ENCODE peak calls at places on chromosomes 5 and 9, in four cellular contexts. L is right atrium auricular region, M is adrenal gland, C is hepatocyte. D is an unnamed sample.
A peak's percentile ranks its signal among the peaks of the same experiment; 100 is the strongest.

GRCh38 chr5:125696762-125697161 is 726.4 kb upstream of the GRAMD2B start:
- DNase-seq in L (no peak), M (no peak), C (peak; percentile 19), D (peak; percentile 83)

GRCh38 chr9:105114956-105115728 is 129.3 kb upstream of the SLC44A1 start:
- DNase-seq in L (peak; percentile 66), M (peak; percentile 47), C (no peak), D (peak; percentile 31)

GRCh38 chr9:133950206-133950915 is 41.8 kb downstream of the VAV2 start:
- DNase-seq in L (no peak), M (no peak), C (no peak), D (peak; percentile 81)

GRCh38 chr5:61293051-61293450 is 39.0 kb upstream of the ZSWIM6 start:
- DNase-seq in L (no peak), M (no peak), C (no peak), D (no peak)

GRCh38 chr9:4678679-4679267 is 596 bp upstream of the CDC37L1 start:
- DNase-seq in L (no peak), M (no peak), C (peak; percentile 30), D (peak; percentile 45)

GRCh38 chr9:4837768-4838546 is 45.2 kb downstream of the RCL1 start:
- DNase-seq in L (no peak), M (no peak), C (no peak), D (peak; percentile 48)

GRCh38 chr9:97553841-97554240 is 52.4 kb downstream of the TMOD1 start:
- DNase-seq in L (no peak), M (no peak), C (no peak), D (no peak)

GRCh38 chr5:55172937-55173695 is at the start of gene CDC20B:
- DNase-seq in L (no peak), M (peak; percentile 43), C (peak; percentile 93), D (peak; percentile 75)

GRCh38 chr9:120904061-120904998 is 22.3 kb downstream of the TRAF1 start:
- DNase-seq in L (no peak), M (no peak), C (no peak), D (no peak)

GRCh38 chr5:129903466-129904101 is 681 bp upstream of the CHSY3 start:
- DNase-seq in L (no peak), M (no peak), C (no peak), D (no peak)

GRCh38 chr9:137025120-137025966 is 2.7 kb downstream of the ABCA2 start:
- DNase-seq in L (no peak), M (no peak), C (no peak), D (peak; percentile 66)

DNA sequence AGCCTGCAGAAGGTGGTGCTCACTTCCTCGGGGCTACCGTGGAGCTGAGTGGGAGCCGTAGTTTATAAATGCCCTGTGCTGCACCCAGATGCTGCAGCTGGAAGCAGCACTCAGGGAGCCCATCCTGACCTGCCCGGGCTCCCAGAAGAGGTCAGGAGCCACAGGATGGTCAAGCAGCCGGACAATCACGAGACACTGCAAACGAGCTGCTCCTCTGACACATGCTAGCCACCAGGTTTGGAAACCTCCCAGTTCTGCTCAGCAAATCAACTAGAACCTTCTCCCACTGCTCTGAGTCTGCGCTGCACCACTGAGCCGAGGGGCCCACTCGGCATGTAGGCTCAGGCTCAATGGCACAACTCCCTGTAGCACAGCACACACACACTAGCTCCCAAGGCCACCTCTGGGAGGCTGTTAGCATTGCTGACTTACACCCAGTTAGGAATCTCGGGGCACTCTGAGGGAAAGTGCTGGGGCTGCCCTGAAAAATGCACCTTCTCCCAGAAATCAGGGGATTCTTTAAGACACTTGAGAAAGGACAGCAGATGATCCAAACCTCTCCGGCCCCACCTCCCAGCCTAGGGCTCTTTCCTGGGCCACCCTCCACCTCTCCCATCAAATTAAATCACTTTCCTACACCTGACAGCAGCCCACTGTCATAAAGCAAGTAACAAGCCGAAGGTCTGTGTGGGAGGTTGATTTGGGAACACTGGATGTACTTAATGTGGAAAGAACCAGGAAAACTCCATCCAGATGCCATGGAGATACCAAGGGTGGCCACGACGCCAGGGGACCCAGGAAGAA is 59.1 kb downstream of the PSMB7 start:
- DNase-seq in L (no peak), M (peak; percentile 57), C (no peak), D (no peak)
- H3K27ac ChIP-seq in L (no peak overlapping the region), M (no peak overlapping the region), C (no peak overlapping the region), D (no peak overlapping the region)

GRCh38 chr9:76628155-76628554 is 136.1 kb upstream of the PCA3 start:
- DNase-seq in L (no peak), M (no peak), C (no peak), D (no peak)
- H3K4me1 ChIP-seq in L (no peaks in the 10 kb centered on the region), M (no peaks in the 10 kb centered on the region), C (peaks cover 11% of the 10 kb centered on the region), D (no peaks in the 10 kb centered on the region)

DNA sequence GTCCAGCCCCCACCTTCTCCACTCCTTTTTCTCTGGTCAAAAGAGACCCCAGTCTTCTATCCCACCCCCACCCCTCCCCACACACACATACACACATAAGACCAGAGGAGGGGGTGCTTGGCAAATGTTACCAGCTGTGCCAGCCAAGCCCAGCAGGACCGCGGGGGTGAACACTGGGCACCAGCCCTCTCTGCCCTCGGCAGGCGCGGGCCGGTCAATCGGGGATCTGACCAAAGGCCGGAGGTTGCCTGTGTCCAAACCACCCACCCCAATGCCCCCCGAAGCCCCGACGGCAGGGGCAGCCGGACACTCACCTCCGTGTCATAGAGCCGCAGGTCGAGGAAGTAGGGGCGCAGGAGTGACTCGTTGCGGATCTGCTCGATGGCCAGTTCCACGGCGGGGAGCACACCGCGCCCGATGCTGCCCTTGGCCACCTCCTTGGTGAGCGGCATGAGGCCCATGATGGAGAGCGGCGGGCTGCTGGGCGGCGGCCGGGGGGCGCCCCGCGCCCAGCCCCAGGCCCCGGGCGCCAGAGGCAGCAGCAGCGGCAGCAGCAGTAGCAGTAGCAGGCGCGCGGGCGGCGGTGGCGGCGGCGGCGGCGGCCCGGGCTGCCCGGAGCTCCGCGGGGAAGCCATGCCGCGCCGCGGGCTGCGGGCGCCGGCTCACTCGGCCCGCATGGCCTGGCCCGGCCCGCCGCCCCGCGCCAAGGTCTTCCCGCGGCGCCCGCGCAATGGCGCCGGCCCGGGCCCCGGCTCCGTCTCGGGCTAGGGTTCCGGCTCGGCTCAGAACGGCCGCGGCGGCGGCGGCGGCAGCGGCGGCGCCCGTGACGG is 417 bp downstream of the GABBR2 start:
- DNase-seq in L (no peak), M (no peak), C (no peak), D (no peak)
- H3K4me3 ChIP-seq in L (peak overlapping the region; percentile 19), M (no peak overlapping the region), C (peak overlapping the region; percentile 23), D (no peak overlapping the region)

DNA sequence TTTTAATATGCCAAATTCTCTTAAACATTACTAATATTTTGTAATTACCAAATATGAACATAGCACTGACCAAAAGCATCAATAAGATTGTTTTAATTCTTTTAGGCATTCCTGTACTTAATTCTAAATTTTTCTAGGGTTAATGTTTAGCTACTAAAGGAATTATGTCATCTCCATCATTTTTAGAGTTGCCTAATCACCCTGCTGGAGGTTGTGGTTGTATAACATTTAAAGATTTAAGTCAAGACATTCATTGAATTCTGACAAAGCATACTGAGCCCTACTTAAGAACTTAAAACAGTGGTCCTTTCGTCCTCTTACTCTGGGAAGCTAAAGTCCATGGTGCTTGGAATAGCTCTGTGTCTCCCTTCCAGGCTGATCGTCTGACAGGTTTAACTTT is 28.1 kb upstream of the DAB2 start:
- DNase-seq in L (no peak), M (no peak), C (no peak), D (no peak)
- H3K27ac ChIP-seq in L (no peak overlapping the region), M (no peak overlapping the region), C (no peak overlapping the region), D (no peak overlapping the region)

GRCh38 chr5:2068515-2068914 is 185.8 kb upstream of the IRX4 start:
- DNase-seq in L (no peak), M (no peak), C (no peak), D (no peak)
- H3K4me1 ChIP-seq in L (no peaks in the 10 kb centered on the region), M (no peaks in the 10 kb centered on the region), C (no peaks in the 10 kb centered on the region), D (no peaks in the 10 kb centered on the region)

GRCh38 chr5:143657814-143658395 is 154.1 kb upstream of the HMHB1 start:
- DNase-seq in L (no peak), M (no peak), C (peak; percentile 34), D (peak; percentile 64)
- H3K4me3 ChIP-seq in L (no peak overlapping the region), M (no peak overlapping the region), C (no peak overlapping the region), D (no peak overlapping the region)

GRCh38 chr9:126327016-126327749 is 554 bp downstream of the MVB12B start:
- DNase-seq in L (no peak), M (no peak), C (no peak), D (no peak)
- H3K27ac ChIP-seq in L (peak overlapping the region; percentile 53), M (peak overlapping the region; percentile 64), C (peak overlapping the region; percentile 65), D (peak overlapping the region; percentile 86)

GRCh38 chr5:52798952-52799351 is 11.2 kb downstream of the ITGA1 start:
- DNase-seq in L (no peak), M (no peak), C (no peak), D (no peak)
- H3K4me1 ChIP-seq in L (no peaks in the 10 kb centered on the region), M (peaks cover 33% of the 10 kb centered on the region), C (peaks cover 11% of the 10 kb centered on the region), D (peaks cover 6% of the 10 kb centered on the region)

D was measured in SJCRH30.